ENCODE peak calls at places on chromosomes 4 and X, in seven cellular contexts. One of them, this sample, is unnamed.

GRCh38 chr4:61511716-61512488 is 311.8 kb downstream of the ADGRL3 start:
- DNase-seq in H7: no peak
- DNase-seq in endothelial cell: no peak
- DNase-seq in activated CD4-positive, alpha-beta T cell treated with anti-CD3 and anti-CD28 coated beads, Interleukin-2, amount 50 U/mL, for 1 hour: no peak
- DNase-seq in epithelial cell of esophagus: peak
- DNase-seq in activated effector memory CD4-positive, alpha-beta T cell treated with Interleukin-2 at 50 U/mL for 16 hours: no peak
- DNase-seq in hypothalamus: no peak
- DNase-seq in this sample: no peak

GRCh38 chr4:7880681-7881080 is 59.0 kb downstream of the AFAP1 start:
- DNase-seq in H7: no peak
- DNase-seq in endothelial cell: no peak
- DNase-seq in activated CD4-positive, alpha-beta T cell treated with anti-CD3 and anti-CD28 coated beads, Interleukin-2, amount 50 U/mL, for 1 hour: no peak
- DNase-seq in epithelial cell of esophagus: no peak
- DNase-seq in activated effector memory CD4-positive, alpha-beta T cell treated with Interleukin-2 at 50 U/mL for 16 hours: no peak
- DNase-seq in hypothalamus: no peak
- DNase-seq in this sample: no peak

GRCh38 chr4:59571805-59572430 is 1628.2 kb upstream of the ADGRL3 start:
- DNase-seq in H7: no peak
- DNase-seq in endothelial cell: no peak
- DNase-seq in activated CD4-positive, alpha-beta T cell treated with anti-CD3 and anti-CD28 coated beads, Interleukin-2, amount 50 U/mL, for 1 hour: no peak
- DNase-seq in epithelial cell of esophagus: no peak
- DNase-seq in activated effector memory CD4-positive, alpha-beta T cell treated with Interleukin-2 at 50 U/mL for 16 hours: no peak
- DNase-seq in hypothalamus: no peak
- DNase-seq in this sample: no peak

GRCh38 chrX:133215747-133216146 is 2.4 kb downstream of the TFDP3 start:
- DNase-seq in H7: peak
- DNase-seq in endothelial cell: peak
- DNase-seq in activated CD4-positive, alpha-beta T cell treated with anti-CD3 and anti-CD28 coated beads, Interleukin-2, amount 50 U/mL, for 1 hour: no peak
- DNase-seq in epithelial cell of esophagus: peak
- DNase-seq in activated effector memory CD4-positive, alpha-beta T cell treated with Interleukin-2 at 50 U/mL for 16 hours: no peak
- DNase-seq in hypothalamus: no peak
- DNase-seq in this sample: peak

GRCh38 chr4:177862541-177863176 is 420.4 kb upstream of the AGA start:
- DNase-seq in H7: no peak
- DNase-seq in endothelial cell: no peak
- DNase-seq in activated CD4-positive, alpha-beta T cell treated with anti-CD3 and anti-CD28 coated beads, Interleukin-2, amount 50 U/mL, for 1 hour: no peak
- DNase-seq in epithelial cell of esophagus: no peak
- DNase-seq in activated effector memory CD4-positive, alpha-beta T cell treated with Interleukin-2 at 50 U/mL for 16 hours: no peak
- DNase-seq in hypothalamus: no peak
- DNase-seq in this sample: no peak

GRCh38 chr4:189364032-189364449 is 576.6 kb upstream of the FRG1 start:
- DNase-seq in H7: no peak
- DNase-seq in endothelial cell: no peak
- DNase-seq in activated CD4-positive, alpha-beta T cell treated with anti-CD3 and anti-CD28 coated beads, Interleukin-2, amount 50 U/mL, for 1 hour: no peak
- DNase-seq in epithelial cell of esophagus: no peak
- DNase-seq in activated effector memory CD4-positive, alpha-beta T cell treated with Interleukin-2 at 50 U/mL for 16 hours: no peak
- DNase-seq in hypothalamus: no peak
- DNase-seq in this sample: no peak

GRCh38 chr4:28966982-28967381 is 1753.2 kb upstream of the PCDH7 start:
- DNase-seq in H7: no peak
- DNase-seq in endothelial cell: no peak
- DNase-seq in activated CD4-positive, alpha-beta T cell treated with anti-CD3 and anti-CD28 coated beads, Interleukin-2, amount 50 U/mL, for 1 hour: no peak
- DNase-seq in epithelial cell of esophagus: peak
- DNase-seq in activated effector memory CD4-positive, alpha-beta T cell treated with Interleukin-2 at 50 U/mL for 16 hours: no peak
- DNase-seq in hypothalamus: no peak
- DNase-seq in this sample: no peak

GRCh38 chr4:129138762-129139496 is 43.0 kb downstream of the C4orf33 start:
- DNase-seq in H7: no peak
- DNase-seq in endothelial cell: no peak
- DNase-seq in activated CD4-positive, alpha-beta T cell treated with anti-CD3 and anti-CD28 coated beads, Interleukin-2, amount 50 U/mL, for 1 hour: no peak
- DNase-seq in epithelial cell of esophagus: peak
- DNase-seq in activated effector memory CD4-positive, alpha-beta T cell treated with Interleukin-2 at 50 U/mL for 16 hours: no peak
- DNase-seq in hypothalamus: no peak
- DNase-seq in this sample: no peak

GRCh38 chr4:73705056-73705432 is 35.3 kb upstream of the CXCL8 start:
- DNase-seq in H7: peak
- DNase-seq in endothelial cell: no peak
- DNase-seq in activated CD4-positive, alpha-beta T cell treated with anti-CD3 and anti-CD28 coated beads, Interleukin-2, amount 50 U/mL, for 1 hour: no peak
- DNase-seq in epithelial cell of esophagus: peak
- DNase-seq in activated effector memory CD4-positive, alpha-beta T cell treated with Interleukin-2 at 50 U/mL for 16 hours: no peak
- DNase-seq in hypothalamus: no peak
- DNase-seq in this sample: peak

GRCh38 chr4:163048447-163048846 is 118.2 kb downstream of the NAF1 start:
- DNase-seq in H7: peak
- DNase-seq in endothelial cell: peak
- DNase-seq in activated CD4-positive, alpha-beta T cell treated with anti-CD3 and anti-CD28 coated beads, Interleukin-2, amount 50 U/mL, for 1 hour: no peak
- DNase-seq in epithelial cell of esophagus: peak
- DNase-seq in activated effector memory CD4-positive, alpha-beta T cell treated with Interleukin-2 at 50 U/mL for 16 hours: no peak
- DNase-seq in hypothalamus: no peak
- DNase-seq in this sample: peak

GRCh38 chr4:57231781-57232180 is 121.6 kb upstream of the IGFBP7 start:
- DNase-seq in H7: no peak
- DNase-seq in endothelial cell: no peak
- DNase-seq in activated CD4-positive, alpha-beta T cell treated with anti-CD3 and anti-CD28 coated beads, Interleukin-2, amount 50 U/mL, for 1 hour: no peak
- DNase-seq in epithelial cell of esophagus: peak
- DNase-seq in activated effector memory CD4-positive, alpha-beta T cell treated with Interleukin-2 at 50 U/mL for 16 hours: no peak
- DNase-seq in hypothalamus: no peak
- DNase-seq in this sample: no peak

GRCh38 chr4:161714928-161715327 is 448.9 kb downstream of the FSTL5 start:
- DNase-seq in H7: no peak
- DNase-seq in endothelial cell: no peak
- DNase-seq in activated CD4-positive, alpha-beta T cell treated with anti-CD3 and anti-CD28 coated beads, Interleukin-2, amount 50 U/mL, for 1 hour: no peak
- DNase-seq in epithelial cell of esophagus: no peak
- DNase-seq in activated effector memory CD4-positive, alpha-beta T cell treated with Interleukin-2 at 50 U/mL for 16 hours: no peak
- DNase-seq in hypothalamus: no peak
- DNase-seq in this sample: no peak

GRCh38 chr4:134027931-134028330 is 173.7 kb downstream of the PABPC4L start:
- DNase-seq in H7: no peak
- DNase-seq in endothelial cell: no peak
- DNase-seq in activated CD4-positive, alpha-beta T cell treated with anti-CD3 and anti-CD28 coated beads, Interleukin-2, amount 50 U/mL, for 1 hour: no peak
- DNase-seq in epithelial cell of esophagus: peak
- DNase-seq in activated effector memory CD4-positive, alpha-beta T cell treated with Interleukin-2 at 50 U/mL for 16 hours: no peak
- DNase-seq in hypothalamus: no peak
- DNase-seq in this sample: no peak

GRCh38 chrX:8731579-8732395 is at the start of gene ANOS1:
- DNase-seq in H7: peak
- DNase-seq in endothelial cell: peak
- DNase-seq in activated CD4-positive, alpha-beta T cell treated with anti-CD3 and anti-CD28 coated beads, Interleukin-2, amount 50 U/mL, for 1 hour: no peak
- DNase-seq in epithelial cell of esophagus: peak
- DNase-seq in activated effector memory CD4-positive, alpha-beta T cell treated with Interleukin-2 at 50 U/mL for 16 hours: no peak
- DNase-seq in hypothalamus: peak
- DNase-seq in this sample: peak